ENCODE peak calls at places on chromosomes 12 and 14, in five cellular contexts. T, C, A, B and I are unnamed samples.

GRCh38 chr12:81758421-81759214 is 532 bp downstream of the PPFIA2 start:
- DNase-seq in T (no peak), C (no peak), A (peak), B (peak), I (peak)

GRCh38 chr12:712172-712863 is 40.1 kb upstream of the WNK1 start:
- DNase-seq in T (no peak), C (no peak), A (peak), B (no peak), I (no peak)

GRCh38 chr12:7259060-7259459 is 44.8 kb upstream of the ACSM4 start:
- DNase-seq in T (no peak), C (no peak), A (no peak), B (no peak), I (no peak)

GRCh38 chr12:27785882-27786570 is 6.0 kb upstream of the MANSC4 start:
- DNase-seq in T (peak), C (peak), A (peak), B (no peak), I (no peak)

GRCh38 chr12:105480162-105480561 is 149.7 kb downstream of the C12orf75 start:
- DNase-seq in T (peak), C (no peak), A (no peak), B (no peak), I (no peak)

GRCh38 chr12:47742253-47742825 is 16.3 kb downstream of the RAPGEF3 start:
- DNase-seq in T (peak), C (peak), A (peak), B (peak), I (peak)

GRCh38 chr12:2853626-2854025 is 3.2 kb downstream of the TEX52 start:
- DNase-seq in T (peak), C (peak), A (peak), B (peak), I (no peak)

GRCh38 chr14:100712490-100712889 is 14.2 kb upstream of the DLK1 start:
- DNase-seq in T (no peak), C (peak), A (no peak), B (no peak), I (peak)

GRCh38 chr12:113246478-113247122 is 25.3 kb downstream of the TPCN1 start:
- DNase-seq in T (no peak), C (no peak), A (peak), B (no peak), I (peak)

GRCh38 chr12:89872922-89873630 is 164.4 kb upstream of the ATP2B1 start:
- DNase-seq in T (no peak), C (no peak), A (no peak), B (no peak), I (no peak)

GRCh38 chr12:89873745-89874144 is 165.1 kb upstream of the ATP2B1 start:
- DNase-seq in T (peak), C (no peak), A (no peak), B (no peak), I (no peak)

GRCh38 chr12:89875225-89875624 is 166.6 kb upstream of the ATP2B1 start:
- DNase-seq in T (no peak), C (no peak), A (no peak), B (no peak), I (no peak)

GRCh38 chr12:89875809-89876208 is 167.2 kb upstream of the ATP2B1 start:
- DNase-seq in T (no peak), C (no peak), A (no peak), B (no peak), I (no peak)

GRCh38 chr12:89874146-89874545 is 165.5 kb upstream of the ATP2B1 start:
- DNase-seq in T (no peak), C (no peak), A (no peak), B (no peak), I (no peak)
- TF ChIP-seq CTCF in T (no peak), C (no peak), A (no peak), B (no peak), I (no peak)

GRCh38 chr14:102206901-102207300 is 67.2 kb downstream of the WDR20 start:
- DNase-seq in T (no peak), C (no peak), A (no peak), B (no peak), I (no peak)
- TF ChIP-seq CTCF in T (no peak), C (no peak), A (no peak), B (no peak), I (no peak)

DNA sequence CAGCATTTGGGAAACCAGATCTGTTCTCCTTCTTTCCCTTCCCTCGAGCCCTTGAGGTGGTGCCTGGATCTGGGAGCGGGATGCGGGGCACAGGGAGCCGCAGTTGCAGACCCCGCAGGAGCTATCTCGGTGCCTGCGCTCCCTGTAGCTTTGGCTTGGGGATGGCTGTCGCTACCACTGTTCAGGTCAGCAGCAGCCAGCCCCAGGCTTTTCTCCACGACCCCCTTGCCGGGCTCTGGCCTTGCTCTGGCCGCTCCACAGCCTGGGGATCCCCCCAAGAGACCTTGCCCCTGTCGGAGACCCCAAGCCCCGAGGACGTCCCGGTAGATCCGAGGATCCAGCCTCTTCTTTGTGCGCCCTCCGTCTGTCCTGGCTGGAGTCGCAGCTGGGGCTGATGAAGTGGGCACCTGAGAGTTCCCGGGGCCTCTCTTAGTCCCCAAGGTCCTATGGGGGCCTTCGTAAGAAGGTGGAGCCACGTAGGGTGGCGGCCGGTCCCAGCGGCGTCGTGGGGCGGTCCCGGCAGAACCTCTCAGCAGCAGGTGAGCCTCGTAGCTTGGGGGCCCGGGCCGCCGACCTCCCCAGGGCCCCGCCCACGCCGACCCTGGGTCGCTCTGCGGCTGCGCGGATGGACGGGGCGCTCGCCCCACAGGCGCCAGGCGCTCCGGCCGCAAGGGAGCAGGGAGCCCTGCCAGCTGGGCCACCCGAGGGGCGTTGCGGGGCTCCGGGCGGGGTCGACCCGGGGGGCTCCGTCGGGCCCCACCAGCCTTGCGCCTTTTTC is 1.3 kb downstream of the DDN start:
- DNase-seq in T (no peak), C (no peak), A (peak), B (no peak), I (peak)
- TF ChIP-seq CTCF in T (no peak), C (no peak), A (no peak), B (no peak), I (no peak)

GRCh38 chr12:121440768-121441167 is 40.9 kb downstream of the RNF34 start:
- DNase-seq in T (no peak), C (no peak), A (no peak), B (no peak), I (no peak)

GRCh38 chr12:121442028-121442948 is 42.4 kb downstream of the RNF34 start:
- DNase-seq in T (no peak), C (no peak), A (no peak), B (no peak), I (no peak)

GRCh38 chr12:121443193-121443829 is 43.4 kb downstream of the RNF34 start:
- DNase-seq in T (peak), C (peak), A (peak), B (peak), I (peak)

GRCh38 chr12:121439715-121440114 is 39.8 kb downstream of the RNF34 start:
- DNase-seq in T (no peak), C (no peak), A (peak), B (no peak), I (no peak)

GRCh38 chr12:121441555-121441954 is 41.6 kb downstream of the RNF34 start:
- DNase-seq in T (no peak), C (no peak), A (no peak), B (no peak), I (no peak)
- TF ChIP-seq CTCF in T (no peak), C (no peak), A (no peak), B (no peak), I (no peak)

GRCh38 chr14:64296561-64296960 is 2.4 kb upstream of the ESR2 start:
- DNase-seq in T (peak), C (peak), A (peak), B (no peak), I (no peak)

GRCh38 chr14:64292197-64292596 is 2.0 kb downstream of the ESR2 start:
- DNase-seq in T (no peak), C (no peak), A (no peak), B (no peak), I (no peak)

GRCh38 chr14:64294672-64295413 is 672 bp upstream of the ESR2 start:
- DNase-seq in T (peak), C (peak), A (peak), B (peak), I (peak)

GRCh38 chr14:64289571-64289970 is 4.6 kb downstream of the ESR2 start:
- DNase-seq in T (no peak), C (no peak), A (no peak), B (no peak), I (no peak)

GRCh38 chr14:64293976-64294671 is at the start of gene ESR2:
- DNase-seq in T (peak), C (no peak), A (no peak), B (peak), I (peak)
- TF ChIP-seq CTCF in T (peak), C (no peak), A (peak), B (peak), I (no peak)

GRCh38 chr12:93500667-93501066 is 33.4 kb downstream of the MRPL42 start:
- DNase-seq in T (no peak), C (no peak), A (no peak), B (no peak), I (no peak)

GRCh38 chr12:93497456-93497855 is 30.1 kb downstream of the MRPL42 start:
- DNase-seq in T (no peak), C (no peak), A (no peak), B (no peak), I (no peak)

GRCh38 chr12:93502802-93503623 is 35.7 kb downstream of the MRPL42 start:
- DNase-seq in T (peak), C (peak), A (no peak), B (peak), I (peak)

DNA sequence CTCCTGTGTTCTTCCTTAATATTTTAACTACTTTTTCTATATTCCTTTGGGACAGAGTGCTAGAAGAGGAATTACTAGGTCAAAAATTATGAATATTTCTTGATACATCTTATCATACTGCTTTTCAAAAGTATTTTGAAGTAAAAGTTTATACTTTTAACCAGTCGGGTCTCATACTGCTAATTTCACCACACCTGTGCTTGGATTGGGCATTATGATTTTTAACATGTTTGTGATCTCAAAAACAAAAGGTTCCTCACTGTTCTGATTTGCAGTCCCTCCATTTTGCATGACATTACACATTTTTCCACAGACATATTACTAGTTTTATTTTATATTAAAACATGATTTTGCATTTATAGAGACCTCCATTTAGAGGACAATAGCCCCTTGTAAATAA is 32.9 kb downstream of the MRPL42 start:
- DNase-seq in T (no peak), C (no peak), A (no peak), B (no peak), I (no peak)
- TF ChIP-seq CTCF in T (no peak), C (no peak), A (no peak), B (no peak), I (no peak)